ENCODE peak calls at places on chromosomes 6 and 20, in four cellular contexts. W is ELF-1; Y is stimulated activated CD4-positive, alpha-beta T cell treated with anti-CD3 and anti-CD28 coated beads, Interleukin-4, amount 100 ng/mL, for 1 hour; Q is activated CD4-positive, CD25-positive, alpha-beta regulatory T cell. A is an unnamed sample.

GRCh38 chr20:33914871-33915270 is 78.8 kb upstream of the RALY start:
- DNase-seq in W (no peak), Y (peak), Q (no peak), A (no peak)

GRCh38 chr6:9646346-9647042 is 768.4 kb downstream of the TFAP2A start:
- DNase-seq in W (no peak), Y (no peak), Q (no peak), A (peak)

GRCh38 chr6:16477367-16478149 is 239.2 kb downstream of the GMPR start:
- DNase-seq in W (no peak), Y (no peak), Q (no peak), A (peak)

GRCh38 chr20:48945840-48946514 is 24.5 kb downstream of the ARFGEF2 start:
- DNase-seq in W (peak), Y (no peak), Q (no peak), A (peak)

GRCh38 chr6:100022847-100023246 is 28.8 kb upstream of the MCHR2 start:
- DNase-seq in W (no peak), Y (no peak), Q (no peak), A (peak)

GRCh38 chr6:146915671-146916127 is 288.5 kb upstream of the STXBP5 start:
- DNase-seq in W (no peak), Y (no peak), Q (no peak), A (no peak)

GRCh38 chr6:136208783-136209182 is 41.3 kb downstream of the MTFR2 start:
- DNase-seq in W (no peak), Y (no peak), Q (no peak), A (peak)

GRCh38 chr6:89494131-89494793 is 61.3 kb downstream of the ANKRD6 start:
- DNase-seq in W (no peak), Y (no peak), Q (no peak), A (peak)

GRCh38 chr6:148169701-148170100 is 172.9 kb upstream of the SASH1 start:
- DNase-seq in W (peak), Y (no peak), Q (no peak), A (peak)

GRCh38 chr20:50551288-50551687 is 41.1 kb downstream of the PTPN1 start:
- DNase-seq in W (no peak), Y (no peak), Q (no peak), A (no peak)

GRCh38 chr6:132491303-132491702 is 21.6 kb downstream of the STX7 start:
- DNase-seq in W (no peak), Y (peak), Q (no peak), A (no peak)

GRCh38 chr6:132167966-132168365 is 216.8 kb upstream of the CCN2 start:
- DNase-seq in W (no peak), Y (no peak), Q (no peak), A (no peak)

GRCh38 chr6:155850408-155850841 is 394.8 kb upstream of the NOX3 start:
- DNase-seq in W (no peak), Y (no peak), Q (no peak), A (no peak)

GRCh38 chr6:30720738-30721197 is 616 bp downstream of the TUBB start:
- DNase-seq in W (peak), Y (peak), Q (peak), A (peak)

GRCh38 chr6:37237789-37238188 is 19.8 kb upstream of the TBC1D22B start:
- DNase-seq in W (no peak), Y (no peak), Q (no peak), A (no peak)

GRCh38 chr6:6752129-6752528 is 163.6 kb downstream of the LY86 start:
- DNase-seq in W (peak), Y (no peak), Q (no peak), A (peak)

GRCh38 chr6:26311012-26311384 is 54.0 kb upstream of the BTN3A2 start:
- DNase-seq in W (peak), Y (peak), Q (peak), A (peak)

GRCh38 chr6:167762259-167762962 is 64.3 kb upstream of the AFDN start:
- DNase-seq in W (no peak), Y (no peak), Q (no peak), A (no peak)

GRCh38 chr6:40349092-40349491 is 238.1 kb downstream of the LRFN2 start:
- DNase-seq in W (no peak), Y (no peak), Q (no peak), A (peak)

GRCh38 chr20:63096681-63097335 is 90.0 kb upstream of the BHLHE23 start:
- DNase-seq in W (no peak), Y (no peak), Q (no peak), A (no peak)

GRCh38 chr6:106025655-106026054 is 60.5 kb upstream of the PRDM1 start:
- DNase-seq in W (no peak), Y (no peak), Q (no peak), A (no peak)

GRCh38 chr6:7282097-7282906 is 30.7 kb downstream of the SSR1 start:
- DNase-seq in W (no peak), Y (no peak), Q (no peak), A (no peak)

GRCh38 chr20:47487175-47487917 is 14.3 kb upstream of the NCOA3 start:
- DNase-seq in W (no peak), Y (peak), Q (peak), A (no peak)

GRCh38 chr6:149335924-149336323 is 18.4 kb downstream of the TAB2 start:
- DNase-seq in W (no peak), Y (peak), Q (peak), A (no peak)

GRCh38 chr6:140071115-140071514 is 696.7 kb upstream of the CITED2 start:
- DNase-seq in W (no peak), Y (no peak), Q (no peak), A (no peak)

GRCh38 chr6:16964553-16965499 is 137.0 kb upstream of the STMND1 start:
- DNase-seq in W (peak), Y (peak), Q (peak), A (peak)

GRCh38 chr6:10520468-10520867 is 683 bp upstream of the GCNT2 start:
- DNase-seq in W (peak), Y (no peak), Q (no peak), A (peak)

GRCh38 chr6:100121854-100122609 is 128.0 kb upstream of the MCHR2 start:
- DNase-seq in W (no peak), Y (no peak), Q (no peak), A (no peak)

GRCh38 chr6:118708736-118709135 is 57.3 kb upstream of the CEP85L start:
- DNase-seq in W (no peak), Y (no peak), Q (no peak), A (no peak)

GRCh38 chr6:152529364-152529763 is 107.8 kb downstream of the SYNE1 start:
- DNase-seq in W (no peak), Y (no peak), Q (no peak), A (no peak)

GRCh38 chr6:40378071-40378724 is 209.0 kb downstream of the LRFN2 start:
- DNase-seq in W (no peak), Y (no peak), Q (no peak), A (no peak)

GRCh38 chr6:305371-306206 is 13.3 kb downstream of the DUSP22 start:
- DNase-seq in W (no peak), Y (no peak), Q (no peak), A (no peak)

GRCh38 chr6:7295916-7296315 is 17.1 kb downstream of the SSR1 start:
- DNase-seq in W (no peak), Y (no peak), Q (no peak), A (no peak)

GRCh38 chr6:99868074-99868702 is 125.8 kb downstream of the MCHR2 start:
- DNase-seq in W (peak), Y (peak), Q (peak), A (peak)

GRCh38 chr6:139204978-139205377 is 70.1 kb downstream of the HECA start:
- DNase-seq in W (no peak), Y (no peak), Q (no peak), A (no peak)

GRCh38 chr6:72649032-72649984 is 27.4 kb downstream of the KCNQ5 start:
- DNase-seq in W (no peak), Y (no peak), Q (no peak), A (no peak)

GRCh38 chr6:166999845-167000253 is 652 bp downstream of the CEP43 start:
- DNase-seq in W (no peak), Y (no peak), Q (no peak), A (peak)

GRCh38 chr6:116511424-116512131 is at the start of gene CALHM5:
- DNase-seq in W (peak), Y (no peak), Q (no peak), A (peak)

GRCh38 chr6:24205020-24205492 is 79.0 kb downstream of the NRSN1 start:
- DNase-seq in W (peak), Y (no peak), Q (no peak), A (peak)

A was measured in mesendoderm.